ENCODE peak calls at places on chromosomes 6 and 20, in seven cellular contexts. L is hepatocyte, P is dorsolateral prefrontal cortex, Z is GM06990, D is heart right ventricle, Q is endothelial cell, W is A549. T is an unnamed sample.

GRCh38 chr20:10635476-10636208 is 38.2 kb downstream of the JAG1 start:
- DNase-seq in Q (no peak), W (no peak), P (no peak), Z (no peak), L (no peak), D (no peak), T (no peak)

GRCh38 chr6:116144590-116144989 is 18.7 kb upstream of the COL10A1 start:
- DNase-seq in L (no peak), W (no peak), Q (no peak), Z (no peak), D (no peak), P (no peak), T (no peak)

GRCh38 chr20:31910071-31910803 is 39.8 kb downstream of the TTLL9 start:
- DNase-seq in L (no peak), D (no peak), W (no peak), Q (no peak), P (no peak), Z (no peak), T (no peak)

GRCh38 chr6:130927305-130927704 is 100.1 kb downstream of the SMLR1 start:
- DNase-seq in Q (no peak), P (no peak), D (no peak), W (no peak), Z (no peak), L (peak; percentile 23), T (no peak)

GRCh38 chr6:126812651-126813050 is 305.8 kb upstream of the RSPO3 start:
- DNase-seq in D (no peak), P (no peak), W (no peak), Z (no peak), L (no peak), Q (no peak), T (no peak)

GRCh38 chr6:159252955-159253508 is 83.8 kb downstream of the FNDC1 start:
- DNase-seq in W (peak; percentile 32), L (peak; percentile 48), Q (peak; percentile 12), P (no peak), D (no peak), Z (no peak), T (peak; percentile 68)

GRCh38 chr6:82246802-82247633 is 526 bp downstream of the IBTK start:
- DNase-seq in Z (no peak), W (peak; percentile 74), L (peak; percentile 84), P (peak; percentile 73), D (peak; percentile 60), Q (peak; percentile 58), T (peak; percentile 35)

GRCh38 chr6:87654880-87655454 is 47.1 kb downstream of the AKIRIN2 start:
- DNase-seq in D (no peak), L (no peak), W (no peak), Q (no peak), Z (no peak), P (no peak), T (no peak)

GRCh38 chr6:5260111-5260620 is 584 bp downstream of the LYRM4 start:
- DNase-seq in D (peak; percentile 30), P (no peak), Z (peak; percentile 72), W (peak; percentile 73), L (peak; percentile 79), Q (peak; percentile 58), T (peak; percentile 85)

DNA sequence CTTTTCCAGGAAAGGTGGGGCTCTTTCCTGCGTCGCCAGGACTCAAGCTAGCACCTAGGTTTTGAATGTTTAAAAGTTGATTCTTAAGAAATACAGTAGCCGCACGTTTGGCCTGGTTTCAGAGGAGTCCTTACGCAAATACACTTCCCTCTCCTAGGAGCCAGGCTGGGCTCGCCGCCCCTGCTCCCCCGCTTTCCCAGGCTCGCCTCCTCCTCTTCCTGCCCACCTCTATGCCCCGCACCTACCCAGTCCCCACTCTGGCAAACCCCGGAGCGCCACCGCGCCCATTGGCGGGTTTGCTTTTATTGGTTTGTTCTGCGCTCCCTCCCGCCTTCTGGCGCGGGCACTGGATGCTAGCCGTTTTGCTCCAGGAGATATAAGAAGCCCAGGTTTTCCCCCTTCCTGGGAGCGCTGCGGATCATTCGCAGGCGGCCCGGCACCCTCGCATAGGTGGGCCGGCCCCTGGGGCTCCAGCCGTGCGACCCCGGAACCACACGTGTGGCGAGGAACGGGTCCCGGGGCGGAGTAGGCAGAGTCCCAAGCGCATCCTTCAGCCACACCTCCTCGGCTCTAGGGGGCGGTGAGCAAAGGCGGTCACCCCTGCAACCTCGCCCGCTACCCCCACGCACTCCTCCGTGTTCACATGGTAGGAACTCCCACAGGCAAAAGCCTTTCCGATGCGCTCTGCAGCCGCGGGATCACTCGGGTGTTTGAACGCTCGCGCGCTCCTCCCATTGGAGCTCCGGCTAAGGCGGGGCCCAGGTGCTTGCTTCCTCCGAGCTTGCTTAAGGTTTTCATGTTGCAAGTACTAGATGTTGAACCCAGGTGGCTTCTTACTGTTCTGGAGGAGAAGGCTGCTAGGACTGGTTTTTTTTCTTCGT is 119.0 kb downstream of the RTN4IP1 start:
- DNase-seq in P (no peak), Z (peak; percentile 84), L (peak; percentile 63), Q (peak; percentile 36), D (peak; percentile 28), W (peak; percentile 48), T (peak; percentile 72)
- TF ChIP-seq CTCF in P (no peak), Z (peak; percentile 47), L (no peak), Q (no peak), D (no peak), W (no peak), T (peak; percentile 20)

DNA sequence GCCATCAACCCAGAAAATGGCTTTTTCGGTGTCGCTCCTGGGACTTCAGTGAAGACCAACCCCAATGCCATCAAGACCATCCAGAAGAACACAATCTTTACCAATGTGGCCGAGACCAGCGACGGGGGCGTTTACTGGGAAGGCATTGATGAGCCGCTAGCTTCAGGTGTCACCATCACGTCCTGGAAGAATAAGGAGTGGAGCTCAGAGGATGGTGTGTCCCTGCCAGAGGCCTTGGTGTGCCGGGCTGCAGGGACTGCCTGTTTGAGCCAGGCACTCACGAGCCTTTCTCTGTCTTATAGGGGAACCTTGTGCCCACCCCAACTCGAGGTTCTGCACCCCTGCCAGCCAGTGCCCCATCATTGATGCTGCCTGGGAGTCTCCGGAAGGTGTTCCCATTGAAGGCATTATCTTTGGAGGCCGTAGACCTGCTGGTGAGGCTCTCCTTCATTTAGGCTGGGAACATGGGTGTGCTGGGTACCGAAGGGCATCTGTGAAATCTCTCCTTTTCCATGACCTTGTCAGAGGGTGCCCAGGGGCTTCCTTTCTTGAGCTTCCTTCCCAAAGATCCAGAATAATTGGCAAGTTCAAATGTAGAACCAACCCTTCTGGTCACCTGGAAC is 3.4 kb downstream of the PCK1 start:
- DNase-seq in W (no peak), L (no peak), D (no peak), Q (no peak), Z (no peak), P (no peak), T (no peak)
- TF ChIP-seq CTCF in W (no peak), L (no peak), D (no peak), Q (no peak), Z (no peak), P (no peak), T (no peak)

GRCh38 chr20:62352402-62353288 is 14.5 kb downstream of the LAMA5 start:
- DNase-seq in D (peak; percentile 82), W (peak; percentile 93), Q (no peak), Z (no peak), P (peak; percentile 78), L (no peak), T (no peak)
- TF ChIP-seq CTCF in D (peak; percentile 21), W (peak; percentile 38), Q (no peak), Z (no peak), P (peak; percentile 64), L (no peak), T (no peak)

DNA sequence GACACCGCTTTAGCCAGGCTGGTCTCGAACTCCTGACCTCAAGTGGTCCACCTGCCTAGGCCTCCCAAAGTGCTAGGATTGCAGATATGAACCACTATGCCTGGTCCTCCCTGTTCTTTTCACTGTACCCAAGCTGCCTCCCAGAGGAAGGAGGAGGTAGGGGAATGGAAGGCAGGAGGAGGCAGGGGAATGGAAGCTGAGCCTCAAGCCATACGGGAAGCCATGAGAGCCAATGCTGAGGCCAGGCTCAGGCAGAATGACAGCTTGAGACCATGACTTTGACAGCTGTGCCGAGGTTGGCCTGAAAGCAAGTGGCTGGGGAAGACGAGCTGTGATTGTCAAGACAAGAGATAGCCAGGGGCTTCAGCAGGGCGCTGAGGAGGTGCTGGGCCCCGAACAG is 13.6 kb upstream of the ZNF335 start:
- DNase-seq in W (peak; percentile 52), P (no peak), Z (no peak), Q (no peak), L (no peak), D (no peak), T (no peak)
- TF ChIP-seq CTCF in W (no peak), P (no peak), Z (no peak), Q (no peak), L (no peak), D (no peak), T (no peak)

GRCh38 chr6:141261672-141262060 is 871.1 kb upstream of the GJE1 start:
- DNase-seq in L (no peak), W (no peak), Z (no peak), P (no peak), Q (no peak), D (no peak), T (no peak)
- TF ChIP-seq CTCF in L (no peak), W (no peak), Z (no peak), P (no peak), Q (no peak), D (no peak), T (no peak)

GRCh38 chr6:45092135-45092534 is 236.0 kb upstream of the RUNX2 start:
- DNase-seq in W (no peak), L (no peak), Q (no peak), D (no peak), Z (no peak), P (no peak), T (no peak)

GRCh38 chr6:45082091-45082490 is 246.0 kb upstream of the RUNX2 start:
- DNase-seq in D (no peak), Q (no peak), Z (no peak), P (no peak), L (no peak), W (no peak), T (no peak)

GRCh38 chr6:45081634-45082033 is 246.5 kb upstream of the RUNX2 start:
- DNase-seq in D (no peak), W (no peak), P (no peak), L (no peak), Z (no peak), Q (no peak), T (no peak)

GRCh38 chr6:45084257-45084656 is 243.9 kb upstream of the RUNX2 start:
- DNase-seq in L (no peak), Q (no peak), P (no peak), D (no peak), W (no peak), Z (no peak), T (no peak)

GRCh38 chr6:45086685-45087084 is 241.4 kb upstream of the RUNX2 start:
- DNase-seq in W (no peak), Q (no peak), Z (no peak), D (no peak), P (no peak), L (no peak), T (no peak)
- TF ChIP-seq CTCF in W (peak; percentile 19), Q (peak; percentile 49), Z (peak; percentile 1), D (no peak), P (no peak), L (peak; percentile 35), T (no peak)

T was measured in GM20000.